ENCODE peak calls at places on chromosomes 6 and 20, in ten cellular contexts. G is brain microvascular endothelial cell, Q is ascending aorta, D is PC-3, M is GM12878, A is neural progenitor cell, N is Panc1, T is cardiac muscle cell, P is spleen, J is pancreas. K is an unnamed sample.

GRCh38 chr6:129494099-129494498 is 215.9 kb downstream of the ARHGAP18 start:
- DNase-seq in T (no peak), P (no peak), J (no peak), Q (no peak), G (peak; percentile 24), D (no peak), N (no peak), M (no peak), A (no peak), K (no peak)

GRCh38 chr6:118171852-118172251 is 264.8 kb downstream of the SLC35F1 start:
- DNase-seq in M (no peak), A (no peak), G (no peak), Q (no peak), T (no peak), N (no peak), J (no peak), D (no peak), P (no peak), K (no peak)

GRCh38 chr20:16424780-16425179 is 148.5 kb downstream of the KIF16B start:
- DNase-seq in Q (no peak), G (no peak), D (no peak), P (no peak), M (no peak), A (no peak), T (no peak), N (no peak), J (no peak), K (no peak)

GRCh38 chr20:23114448-23114847 is 28.3 kb upstream of the CD93 start:
- DNase-seq in A (no peak), N (no peak), G (no peak), M (no peak), J (no peak), D (no peak), T (no peak), P (no peak), Q (no peak), K (no peak)

GRCh38 chr20:57585466-57586213 is 24.7 kb downstream of the PCK1 start:
- DNase-seq in M (no peak), J (no peak), T (no peak), Q (no peak), A (no peak), P (peak; percentile 44), N (no peak), D (no peak), G (no peak), K (no peak)

GRCh38 chr6:2166717-2167116 is 78.7 kb downstream of the GMDS start:
- DNase-seq in D (peak; percentile 20), T (no peak), Q (peak; percentile 65), P (no peak), J (peak; percentile 80), N (peak; percentile 51), G (no peak), M (no peak), A (no peak), K (no peak)

GRCh38 chr6:35737413-35738211 is 780 bp downstream of the ARMC12 start:
- DNase-seq in T (peak; percentile 92), M (no peak), A (no peak), J (no peak), N (no peak), P (peak; percentile 73), Q (no peak), D (peak; percentile 87), G (peak; percentile 62), K (peak; percentile 48)

GRCh38 chr20:23782366-23782983 is 31.7 kb upstream of the CST1 start:
- DNase-seq in N (no peak), M (no peak), T (peak; percentile 43), A (peak; percentile 46), G (peak; percentile 39), P (no peak), D (peak; percentile 68), J (no peak), Q (no peak), K (peak; percentile 66)

DNA sequence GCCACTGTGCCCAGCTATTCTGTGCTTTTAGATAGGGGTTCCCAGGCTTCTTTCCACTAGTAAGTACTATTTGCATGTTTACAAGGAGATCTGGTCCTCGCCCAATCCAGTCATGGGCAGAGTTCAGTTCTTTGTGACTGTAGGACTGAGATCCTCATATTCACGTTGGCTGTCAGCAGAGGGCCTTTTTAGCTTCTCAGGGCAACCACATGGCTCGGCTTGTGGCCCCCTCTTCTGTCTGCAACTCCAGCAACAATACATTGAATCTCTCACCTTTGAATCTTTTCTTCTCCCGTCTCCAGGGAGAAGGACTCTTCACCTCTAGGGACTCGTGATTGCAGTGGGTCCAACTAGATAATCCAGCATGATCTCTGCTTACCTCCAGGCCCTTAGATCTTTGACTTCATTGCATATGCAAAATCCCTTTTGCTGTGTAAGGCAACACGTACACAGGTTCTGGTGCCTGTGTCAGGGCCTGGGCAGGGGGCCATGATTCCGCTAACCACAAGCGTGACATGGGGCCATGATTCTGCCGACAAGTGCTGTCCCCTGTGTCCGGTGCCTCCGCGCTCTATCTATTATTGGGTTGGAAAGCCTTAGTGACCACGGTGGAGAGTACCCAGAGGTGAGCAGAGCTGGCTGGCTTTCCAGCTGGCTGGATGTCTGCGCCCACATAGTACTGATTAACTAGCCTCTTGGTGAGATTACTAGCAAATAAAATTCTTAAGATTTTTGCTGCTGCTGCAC is 5.1 kb downstream of the CCR6 start:
- DNase-seq in Q (no peak), T (no peak), A (no peak), P (no peak), D (no peak), G (no peak), M (no peak), J (no peak), N (no peak), K (no peak)
- H3K27ac ChIP-seq in Q (no peak overlapping the region), T (no peak overlapping the region), A (no peak overlapping the region), P (peak overlapping the region; percentile 6), D (no peak overlapping the region), G (no peak overlapping the region), M (peak overlapping the region; percentile 21), J (no peak overlapping the region), N (no peak overlapping the region), K (no peak overlapping the region)

GRCh38 chr6:112253842-112254816 is at the start of gene LAMA4:
- DNase-seq in J (no peak), M (no peak), Q (peak; percentile 66), P (peak; percentile 77), G (peak; percentile 87), T (peak; percentile 91), A (peak; percentile 59), N (no peak), D (peak; percentile 50), K (peak; percentile 13)
- TF ChIP-seq CTCF in J (no peak), M (no peak), Q (no peak), P (no peak), G (peak; percentile 3), T (no peak), A (no peak), N (no peak), D (no peak), K (no peak)

GRCh38 chr20:20729563-20729962 is 17.1 kb upstream of the RALGAPA2 start:
- DNase-seq in P (no peak), J (no peak), G (no peak), M (no peak), A (no peak), D (no peak), N (no peak), Q (no peak), T (no peak), K (no peak)

GRCh38 chr20:20731945-20732296 is 19.5 kb upstream of the RALGAPA2 start:
- DNase-seq in J (no peak), N (no peak), T (peak; percentile 50), G (peak; percentile 35), P (no peak), M (no peak), A (no peak), Q (no peak), D (no peak), K (no peak)

GRCh38 chr20:20732641-20733040 is 20.2 kb upstream of the RALGAPA2 start:
- DNase-seq in J (no peak), G (no peak), M (no peak), Q (no peak), P (no peak), N (no peak), T (no peak), A (no peak), D (no peak), K (no peak)

GRCh38 chr20:20733943-20734342 is 21.5 kb upstream of the RALGAPA2 start:
- DNase-seq in G (no peak), J (no peak), M (no peak), P (no peak), T (no peak), N (no peak), D (no peak), A (no peak), Q (no peak), K (no peak)

GRCh38 chr20:20731000-20731944 is 18.8 kb upstream of the RALGAPA2 start:
- DNase-seq in D (no peak), J (no peak), A (no peak), N (no peak), T (peak; percentile 24), Q (no peak), P (no peak), M (no peak), G (peak; percentile 7), K (no peak)
- H3K4me3 ChIP-seq in D (no peak overlapping the region), J (no peak overlapping the region), A (no peak overlapping the region), N (no peak overlapping the region), T (no peak overlapping the region), Q (peak overlapping the region; percentile 13), P (no peak overlapping the region), M (no peak overlapping the region), G (no peak overlapping the region), K (no peak overlapping the region)

GRCh38 chr6:143685653-143686052 is 7.9 kb downstream of the PHACTR2 start:
- DNase-seq in M (no peak), G (no peak), P (no peak), D (no peak), A (no peak), T (no peak), J (no peak), N (no peak), Q (no peak), K (no peak)

GRCh38 chr6:143684484-143684883 is 6.7 kb downstream of the PHACTR2 start:
- DNase-seq in M (no peak), T (no peak), G (no peak), J (no peak), Q (no peak), A (no peak), P (no peak), N (no peak), D (no peak), K (no peak)

GRCh38 chr6:143688681-143689080 is 10.9 kb downstream of the PHACTR2 start:
- DNase-seq in G (no peak), M (no peak), N (no peak), D (no peak), Q (no peak), P (no peak), J (no peak), T (no peak), A (no peak), K (no peak)

GRCh38 chr6:143689852-143690251 is 12.1 kb downstream of the PHACTR2 start:
- DNase-seq in J (no peak), D (peak; percentile 40), T (no peak), G (no peak), A (no peak), Q (no peak), N (no peak), P (no peak), M (no peak), K (no peak)

DNA sequence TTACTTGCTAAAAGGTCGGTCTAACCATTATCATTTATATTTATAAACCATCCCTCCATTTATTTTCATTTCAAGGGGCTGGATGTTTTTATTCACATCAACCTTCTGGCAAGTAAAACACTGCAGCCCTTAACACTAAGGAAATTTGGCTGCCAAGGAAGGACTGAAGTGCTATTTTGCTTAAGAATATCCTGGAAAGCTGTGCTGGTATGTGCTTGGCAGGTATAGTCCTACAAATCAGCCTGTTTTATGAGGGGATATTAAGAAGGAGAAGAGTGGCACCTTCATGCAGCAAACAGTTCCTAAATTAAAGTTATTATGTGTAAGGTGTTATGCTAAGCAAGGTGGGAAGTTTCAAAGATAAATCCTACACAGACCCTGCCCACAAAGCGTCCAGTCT is 9.8 kb downstream of the PHACTR2 start:
- DNase-seq in Q (no peak), G (no peak), T (no peak), N (no peak), A (no peak), D (no peak), P (no peak), M (no peak), J (no peak), K (no peak)
- H3K27ac ChIP-seq in Q (peak overlapping the region; percentile 77), G (no peak overlapping the region), T (no peak overlapping the region), N (no peak overlapping the region), A (no peak overlapping the region), D (no peak overlapping the region), P (no peak overlapping the region), M (no peak overlapping the region), J (no peak overlapping the region), K (no peak overlapping the region)

K was measured in WERI-Rb-1.